ENCODE peak calls at places on chromosomes 13 and 19, in four cellular contexts. One of them, this sample, is unnamed.

GRCh38 chr19:39133431-39134270 is 8.1 kb downstream of the PAK4 start:
- DNase-seq in osteoblast: peak; percentile 75
- DNase-seq in K562: peak; percentile 46
- DNase-seq in BJ: no peak
- DNase-seq in this sample: no peak

GRCh38 chr19:4083677-4084546 is 17.2 kb upstream of the ZBTB7A start:
- DNase-seq in osteoblast: peak; percentile 69
- DNase-seq in K562: peak; percentile 62
- DNase-seq in BJ: no peak
- DNase-seq in this sample: no peak

GRCh38 chr19:49570997-49571676 is 9.2 kb downstream of the NOSIP start:
- DNase-seq in osteoblast: peak; percentile 37
- DNase-seq in K562: peak; percentile 64
- DNase-seq in BJ: no peak
- DNase-seq in this sample: no peak

GRCh38 chr13:49855930-49856329 is 63.4 kb upstream of the KPNA3 start:
- DNase-seq in osteoblast: no peak
- DNase-seq in K562: no peak
- DNase-seq in BJ: no peak
- DNase-seq in this sample: no peak

GRCh38 chr13:52955505-52955904 is 73.1 kb upstream of the OLFM4 start:
- DNase-seq in osteoblast: no peak
- DNase-seq in K562: no peak
- DNase-seq in BJ: no peak
- DNase-seq in this sample: no peak

GRCh38 chr13:41299316-41300094 is 11.6 kb upstream of the NAA16 start:
- DNase-seq in osteoblast: peak; percentile 1
- DNase-seq in K562: no peak
- DNase-seq in BJ: no peak
- DNase-seq in this sample: no peak

GRCh38 chr13:51323824-51324511 is 15.5 kb upstream of the SERPINE3 start:
- DNase-seq in osteoblast: no peak
- DNase-seq in K562: no peak
- DNase-seq in BJ: no peak
- DNase-seq in this sample: no peak

GRCh38 chr13:43227721-43228120 is 204.3 kb downstream of the DNAJC15 start:
- DNase-seq in osteoblast: no peak
- DNase-seq in K562: peak; percentile 2
- DNase-seq in BJ: no peak
- DNase-seq in this sample: no peak

GRCh38 chr19:56491399-56491798 is 14.3 kb upstream of the ZNF667 start:
- DNase-seq in osteoblast: no peak
- DNase-seq in K562: no peak
- DNase-seq in BJ: no peak
- DNase-seq in this sample: no peak

GRCh38 chr19:47228168-47228936 is 2.6 kb downstream of the BBC3 start:
- DNase-seq in osteoblast: peak; percentile 86
- DNase-seq in K562: peak; percentile 81
- DNase-seq in BJ: no peak
- DNase-seq in this sample: no peak

GRCh38 chr13:113544071-113544891 is 40.3 kb upstream of the TFDP1 start:
- DNase-seq in osteoblast: no peak
- DNase-seq in K562: peak; percentile 15
- DNase-seq in BJ: no peak
- DNase-seq in this sample: no peak

GRCh38 chr13:29908411-29908810 is 58.0 kb upstream of the UBL3 start:
- DNase-seq in osteoblast: peak; percentile 64
- DNase-seq in K562: no peak
- DNase-seq in BJ: peak; percentile 74
- DNase-seq in this sample: no peak

GRCh38 chr19:53583181-53583580 is 45.2 kb downstream of the ZNF331 start:
- DNase-seq in osteoblast: no peak
- DNase-seq in K562: no peak
- DNase-seq in BJ: no peak
- DNase-seq in this sample: no peak

GRCh38 chr13:35512271-35512920 is 35.9 kb upstream of the MAB21L1 start:
- DNase-seq in osteoblast: peak; percentile 83
- DNase-seq in K562: no peak
- DNase-seq in BJ: peak; percentile 84
- DNase-seq in this sample: peak; percentile 27

GRCh38 chr19:33500586-33500985 is 21.0 kb downstream of the PEPD start:
- DNase-seq in osteoblast: peak; percentile 37
- DNase-seq in K562: no peak
- DNase-seq in BJ: no peak
- DNase-seq in this sample: no peak

GRCh38 chr19:5356428-5356827 is 15.8 kb upstream of the PTPRS start:
- DNase-seq in osteoblast: peak; percentile 55
- DNase-seq in K562: no peak
- DNase-seq in BJ: no peak
- DNase-seq in this sample: no peak

GRCh38 chr19:24057144-24057543 is 29.8 kb upstream of the ZNF254 start:
- DNase-seq in osteoblast: no peak
- DNase-seq in K562: no peak
- DNase-seq in BJ: no peak
- DNase-seq in this sample: no peak

GRCh38 chr13:89401209-89401810 is 1730.1 kb downstream of the SLITRK5 start:
- DNase-seq in osteoblast: no peak
- DNase-seq in K562: no peak
- DNase-seq in BJ: no peak
- DNase-seq in this sample: peak; percentile 85

GRCh38 chr13:98368019-98368418 is 190.9 kb upstream of the RNF113B start:
- DNase-seq in osteoblast: no peak
- DNase-seq in K562: no peak
- DNase-seq in BJ: peak; percentile 70
- DNase-seq in this sample: peak; percentile 58

GRCh38 chr19:8648240-8648639 is 17.8 kb downstream of the NFILZ start:
- DNase-seq in osteoblast: no peak
- DNase-seq in K562: no peak
- DNase-seq in BJ: no peak
- DNase-seq in this sample: no peak

GRCh38 chr19:49875177-49875576 is 2.0 kb downstream of the AKT1S1 start:
- DNase-seq in osteoblast: no peak
- DNase-seq in K562: no peak
- DNase-seq in BJ: no peak
- DNase-seq in this sample: no peak

GRCh38 chr19:51799311-51799997 is 4.5 kb downstream of the FPR3 start:
- DNase-seq in osteoblast: peak; percentile 91
- DNase-seq in K562: peak; percentile 88
- DNase-seq in BJ: peak; percentile 66
- DNase-seq in this sample: no peak

GRCh38 chr19:49718511-49718910 is 27.6 kb downstream of the CPT1C start:
- DNase-seq in osteoblast: peak; percentile 64
- DNase-seq in K562: no peak
- DNase-seq in BJ: no peak
- DNase-seq in this sample: no peak

GRCh38 chr19:45117167-45117594 is 24.2 kb downstream of the PPP1R37 start:
- DNase-seq in osteoblast: no peak
- DNase-seq in K562: peak; percentile 54
- DNase-seq in BJ: no peak
- DNase-seq in this sample: no peak

GRCh38 chr13:30690282-30691188 is 44.8 kb upstream of the ALOX5AP start:
- DNase-seq in osteoblast: peak; percentile 85
- DNase-seq in K562: peak; percentile 31
- DNase-seq in BJ: peak; percentile 83
- DNase-seq in this sample: no peak

GRCh38 chr13:112747256-112747655 is 57.4 kb downstream of the ATP11A start:
- DNase-seq in osteoblast: no peak
- DNase-seq in K562: no peak
- DNase-seq in BJ: no peak
- DNase-seq in this sample: no peak

GRCh38 chr13:110008816-110009215 is 222.4 kb upstream of the IRS2 start:
- DNase-seq in osteoblast: no peak
- DNase-seq in K562: no peak
- DNase-seq in BJ: no peak
- DNase-seq in this sample: no peak

GRCh38 chr19:3186377-3186688 is 603 bp downstream of the NCLN start:
- DNase-seq in osteoblast: no peak
- DNase-seq in K562: peak; percentile 31
- DNase-seq in BJ: no peak
- DNase-seq in this sample: no peak

GRCh38 chr19:20787766-20788165 is 11.7 kb downstream of the ZNF66 start:
- DNase-seq in osteoblast: no peak
- DNase-seq in K562: no peak
- DNase-seq in BJ: no peak
- DNase-seq in this sample: no peak

GRCh38 chr19:16385821-16386220 is 61.2 kb downstream of the KLF2 start:
- DNase-seq in osteoblast: no peak
- DNase-seq in K562: no peak
- DNase-seq in BJ: no peak
- DNase-seq in this sample: no peak

GRCh38 chr13:93309886-93310520 is 83.4 kb downstream of the GPC6 start:
- DNase-seq in osteoblast: peak; percentile 86
- DNase-seq in K562: no peak
- DNase-seq in BJ: no peak
- DNase-seq in this sample: peak; percentile 96

GRCh38 chr13:76019421-76020044 is 383.4 kb downstream of the LMO7 start:
- DNase-seq in osteoblast: no peak
- DNase-seq in K562: peak; percentile 13
- DNase-seq in BJ: no peak
- DNase-seq in this sample: no peak

GRCh38 chr13:48233097-48233885 is at the start of gene ITM2B:
- DNase-seq in osteoblast: peak; percentile 96
- DNase-seq in K562: peak; percentile 71
- DNase-seq in BJ: no peak
- DNase-seq in this sample: no peak

GRCh38 chr13:97002581-97002980 is 8.3 kb upstream of the OXGR1 start:
- DNase-seq in osteoblast: no peak
- DNase-seq in K562: no peak
- DNase-seq in BJ: no peak
- DNase-seq in this sample: no peak

DNA sequence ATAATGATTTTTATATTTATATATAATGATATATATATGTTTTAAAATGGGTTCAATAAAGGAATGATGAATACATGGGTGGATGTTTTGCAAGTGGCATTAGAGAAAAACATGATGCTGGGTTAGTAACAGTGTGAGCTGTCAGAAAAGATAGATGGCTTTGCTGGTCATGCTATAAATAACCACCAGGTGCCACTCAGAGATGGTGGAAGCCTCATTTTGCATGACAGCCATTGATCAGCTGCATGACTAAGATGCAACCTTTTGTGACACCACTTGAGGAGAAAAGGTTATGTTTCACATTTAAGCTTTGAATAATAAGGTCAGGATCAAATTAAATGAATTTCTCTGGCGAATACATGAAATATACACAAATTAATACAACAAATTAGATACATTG is 737.7 kb downstream of the PCDH9 start:
- DNase-seq in osteoblast: no peak
- DNase-seq in K562: peak; percentile 29
- DNase-seq in BJ: no peak
- DNase-seq in this sample: no peak
- TF ChIP-seq CTCF in osteoblast: peak; percentile 14
- TF ChIP-seq CTCF in K562: peak; percentile 35
- TF ChIP-seq CTCF in BJ: no peak
- TF ChIP-seq CTCF in this sample: peak; percentile 49

DNA sequence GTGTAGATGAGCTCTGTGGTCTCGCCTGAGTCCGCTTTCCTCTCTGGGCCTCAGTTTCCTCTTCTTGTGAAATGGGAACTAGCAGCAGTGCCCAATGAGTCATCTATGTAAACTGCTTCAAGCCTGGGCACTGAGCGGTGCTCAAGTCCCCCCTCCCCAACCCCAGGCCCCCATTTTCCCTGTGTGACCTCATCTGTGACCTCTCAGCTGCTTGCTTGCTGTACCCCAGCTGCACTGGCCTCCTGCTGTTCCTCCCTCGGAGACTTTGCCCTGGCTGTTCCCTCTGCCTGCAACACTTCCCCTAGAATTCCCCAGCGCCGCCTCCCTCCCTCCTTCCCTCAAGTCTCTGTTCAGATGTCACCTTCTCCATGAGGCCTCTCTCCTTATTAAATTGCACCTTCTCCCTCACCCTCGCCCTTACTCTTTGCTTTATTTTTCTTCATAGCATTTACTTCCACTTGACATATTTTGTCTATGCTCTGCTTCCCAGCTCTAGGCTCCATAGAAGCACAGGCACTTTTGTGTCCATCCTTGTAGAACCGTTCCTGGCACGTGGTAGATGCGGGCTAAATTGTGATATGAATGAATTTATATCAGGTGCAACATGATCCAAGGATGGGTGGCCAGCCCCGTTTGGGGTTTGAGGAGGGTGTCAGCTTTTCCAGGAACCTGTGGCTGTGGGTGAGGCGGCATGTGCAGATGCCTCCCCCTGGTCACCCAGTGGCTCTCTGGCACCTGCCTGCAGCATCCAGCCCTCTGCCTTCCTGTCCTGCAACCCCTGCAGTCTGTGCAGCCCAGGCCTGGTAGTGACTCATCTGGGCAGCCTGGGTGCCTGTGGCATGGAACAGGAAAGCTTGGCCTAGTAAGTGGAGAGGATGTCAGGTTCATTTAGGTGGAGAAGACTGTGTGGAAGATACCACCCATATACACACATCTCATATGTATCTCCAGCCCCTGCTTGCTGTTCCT is 26.3 kb downstream of the SIPA1L3 start:
- DNase-seq in osteoblast: peak; percentile 90
- DNase-seq in K562: no peak
- DNase-seq in BJ: no peak
- DNase-seq in this sample: peak; percentile 56
- H3K4me3 ChIP-seq in osteoblast: no peak overlapping the region
- H3K4me3 ChIP-seq in K562: no peak overlapping the region
- H3K4me3 ChIP-seq in BJ: no peak overlapping the region
- H3K4me3 ChIP-seq in this sample: peak overlapping the region; percentile 60

GRCh38 chr19:535017-535835 is 3.7 kb downstream of the CDC34 start:
- DNase-seq in osteoblast: peak; percentile 94
- DNase-seq in K562: no peak
- DNase-seq in BJ: no peak
- DNase-seq in this sample: no peak
- TF ChIP-seq CTCF in osteoblast: no peak
- TF ChIP-seq CTCF in K562: no peak
- TF ChIP-seq CTCF in BJ: peak; percentile 12
- TF ChIP-seq CTCF in this sample: peak; percentile 28

DNA sequence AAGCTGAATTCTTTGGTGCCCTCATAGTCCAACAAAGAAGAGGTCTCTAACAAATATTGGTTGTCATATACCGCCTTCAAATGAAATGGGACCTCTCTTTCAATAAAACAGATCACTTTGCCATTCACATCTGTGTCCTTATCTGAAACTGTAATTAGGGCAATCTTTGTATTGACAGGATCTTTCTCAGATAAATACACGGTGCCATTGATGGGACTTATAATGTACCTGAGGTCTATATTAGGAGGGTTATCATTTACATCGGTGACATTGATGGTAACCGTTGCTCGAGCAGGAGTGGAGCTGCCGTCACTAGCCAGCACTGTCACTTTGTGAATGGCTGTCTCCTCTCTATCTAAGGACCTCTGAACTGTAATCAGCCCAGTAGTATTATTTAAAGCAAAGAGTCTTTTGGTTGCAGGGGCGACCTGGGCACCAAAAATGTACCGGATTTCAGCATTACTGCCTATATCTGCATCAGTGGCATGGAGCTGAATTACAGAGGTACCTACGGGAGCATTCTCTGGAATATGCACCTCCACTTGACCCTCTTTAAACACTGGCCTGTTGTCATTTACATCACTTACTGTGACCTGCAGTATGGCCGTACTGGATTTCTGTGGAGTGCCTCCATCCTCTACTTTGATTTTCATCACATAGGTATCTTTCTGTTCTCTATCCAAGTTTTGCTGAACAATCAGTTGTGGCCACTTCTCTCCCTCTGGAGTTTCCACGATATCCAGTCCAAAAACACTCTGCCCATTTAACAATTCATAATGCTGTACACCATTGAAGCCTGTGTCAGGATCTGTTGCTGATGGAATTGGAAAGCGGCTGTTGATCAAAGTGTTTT is 2.8 kb downstream of the PCDH9 start:
- DNase-seq in osteoblast: no peak
- DNase-seq in K562: no peak
- DNase-seq in BJ: no peak
- DNase-seq in this sample: no peak
- H3K4me3 ChIP-seq in osteoblast: no peak overlapping the region
- H3K4me3 ChIP-seq in K562: no peak overlapping the region
- H3K4me3 ChIP-seq in BJ: no peak overlapping the region
- H3K4me3 ChIP-seq in this sample: no peak overlapping the region

This sample was measured in epithelial cell of proximal tubule.